ENCODE peak calls at places on chromosomes 13 and 19, in nine cellular contexts. V is GM23248, Q is keratinocyte, B is endothelial cell of umbilical vein, J is A673, D is PC-3, U is hepatocyte, R is HCT116, Y is GM23338. P is an unnamed sample.
A peak's percentile ranks its signal among the peaks of the same experiment; 100 is the strongest.

GRCh38 chr13:114315074-114315785 is 927 bp downstream of the CHAMP1 start:
- DNase-seq in Y (no peak), U (no peak), R (no peak), Q (no peak), J (no peak), D (no peak), V (no peak), B (peak; percentile 9), P (no peak)

GRCh38 chr13:110637747-110638146 is 22.4 kb downstream of the NAXD start:
- DNase-seq in Y (no peak), D (no peak), V (no peak), U (no peak), B (no peak), Q (no peak), J (no peak), R (no peak), P (no peak)

GRCh38 chr13:109976206-109976997 is 190.0 kb upstream of the IRS2 start:
- DNase-seq in J (no peak), U (no peak), R (no peak), B (no peak), Q (no peak), Y (no peak), V (no peak), D (no peak), P (no peak)

GRCh38 chr19:42555317-42555716 is 27.0 kb upstream of the CEACAM1 start:
- DNase-seq in J (no peak), Y (peak; percentile 52), V (no peak), Q (no peak), B (no peak), U (no peak), R (no peak), D (no peak), P (no peak)

GRCh38 chr13:76872686-76873085 is 13.5 kb downstream of the KCTD12 start:
- DNase-seq in U (no peak), R (no peak), Q (no peak), J (no peak), V (no peak), Y (no peak), D (no peak), B (no peak), P (no peak)

GRCh38 chr19:10936661-10937084 is 8.1 kb downstream of the TIMM29 start:
- DNase-seq in J (peak; percentile 89), V (peak; percentile 90), U (peak; percentile 91), Y (peak; percentile 96), D (peak; percentile 94), B (peak; percentile 86), R (peak; percentile 74), Q (no peak), P (peak; percentile 75)

GRCh38 chr19:13012690-13013608 is 17.7 kb downstream of the NFIX start:
- DNase-seq in Q (no peak), D (peak; percentile 78), U (peak; percentile 63), J (peak; percentile 39), B (peak; percentile 11), R (no peak), V (peak; percentile 92), Y (peak; percentile 68), P (peak; percentile 79)

GRCh38 chr19:54245936-54246335 is 3.3 kb upstream of the LILRA6 start:
- DNase-seq in Y (no peak), J (no peak), V (no peak), R (no peak), U (no peak), D (no peak), Q (no peak), B (no peak), P (no peak)

GRCh38 chr13:37741536-37741935 is 128.0 kb downstream of the TRPC4 start:
- DNase-seq in D (no peak), Y (no peak), V (peak; percentile 71), J (no peak), R (no peak), U (no peak), Q (no peak), B (no peak), P (no peak)

DNA sequence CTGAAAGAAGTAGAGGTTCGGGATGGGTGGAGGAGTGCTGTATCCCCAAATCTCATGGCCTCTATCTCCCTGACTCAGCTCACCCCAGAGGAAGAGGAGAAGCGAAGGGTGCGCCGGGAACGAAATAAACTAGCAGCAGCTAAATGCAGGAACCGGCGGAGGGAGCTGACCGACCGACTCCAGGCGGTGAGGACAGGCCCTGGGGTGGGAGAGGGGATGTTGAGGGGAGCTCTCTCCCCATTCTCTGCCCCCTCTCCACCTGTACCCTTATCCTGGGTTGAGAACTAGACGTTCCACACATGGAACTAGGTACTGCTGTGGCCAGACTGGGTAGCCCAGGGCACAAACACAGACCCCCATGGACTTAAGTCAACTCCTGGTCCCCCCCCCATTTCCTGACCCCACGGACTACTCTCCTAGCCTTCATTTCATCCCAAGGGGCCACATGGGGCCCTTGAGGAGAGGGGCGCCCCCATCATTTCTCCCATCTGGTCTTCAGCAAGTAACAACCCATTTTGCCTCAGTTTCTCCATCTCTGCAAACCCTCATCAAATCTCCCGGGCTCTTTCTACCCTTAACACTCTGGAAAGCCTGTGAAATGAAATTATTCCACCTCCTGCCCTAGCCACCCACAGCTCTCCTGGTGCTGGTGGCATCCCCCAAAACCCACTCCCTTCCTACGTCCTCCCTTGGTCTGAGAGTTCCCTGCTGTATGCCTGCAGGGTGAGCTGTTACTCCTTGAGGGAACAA is 3.5 kb downstream of the FOSB start:
- DNase-seq in Y (no peak), Q (no peak), V (peak; percentile 31), B (no peak), D (no peak), R (no peak), J (no peak), U (peak; percentile 14), P (no peak)
- TF ChIP-seq EZH2 in Y (no peak), Q (no peak), V (no peak), B (no peak), D (no peak), R (no peak), J (no peak), U (no peak), P (no peak)

GRCh38 chr19:15315101-15315500 is 17.2 kb downstream of the BRD4 start:
- DNase-seq in Q (peak; percentile 52), Y (no peak), D (peak; percentile 74), R (no peak), J (no peak), U (no peak), B (no peak), V (no peak), P (no peak)
- H3K4me1 ChIP-seq in Q (peaks cover 31% of the 10 kb centered on the region), Y (peaks cover 34% of the 10 kb centered on the region), D (peaks cover 27% of the 10 kb centered on the region), R (no peaks in the 10 kb centered on the region), J (peaks cover 28% of the 10 kb centered on the region), U (peaks cover 28% of the 10 kb centered on the region), B (peaks cover 2% of the 10 kb centered on the region), V (peaks cover 41% of the 10 kb centered on the region), P (peaks cover 30% of the 10 kb centered on the region)

DNA sequence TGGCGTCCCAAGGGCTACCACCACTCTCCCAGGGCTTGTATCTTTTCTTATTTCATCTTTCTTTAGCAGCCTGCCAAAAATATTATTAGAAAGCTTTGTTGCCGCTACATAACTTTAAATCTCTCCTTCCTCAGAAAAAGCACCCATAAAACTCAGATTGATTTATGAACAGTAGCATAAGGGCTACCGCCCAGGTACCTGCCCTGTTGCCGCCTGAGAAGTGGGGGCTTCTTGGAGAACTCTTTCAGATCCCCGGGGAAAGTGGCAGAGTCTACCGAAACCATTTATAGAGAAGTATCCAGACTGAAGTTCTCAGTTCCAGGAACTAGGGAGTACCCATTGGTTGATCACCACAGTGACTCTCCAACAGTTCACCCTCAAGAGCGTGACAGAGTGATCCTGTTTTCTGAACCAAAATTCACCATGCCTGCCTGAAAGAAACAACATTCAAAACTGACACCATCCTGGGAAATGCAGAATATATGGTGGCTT is 697 bp upstream of the N4BP2L1 start:
- DNase-seq in Q (no peak), Y (no peak), J (no peak), B (no peak), D (no peak), R (no peak), U (no peak), V (peak; percentile 22), P (no peak)
- H3K27ac ChIP-seq in Q (no peak overlapping the region), Y (no peak overlapping the region), J (no peak overlapping the region), B (no peak overlapping the region), D (no peak overlapping the region), R (no peak overlapping the region), U (peak overlapping the region; percentile 88), V (no peak overlapping the region), P (no peak overlapping the region)

GRCh38 chr13:106532111-106532929 is 3.1 kb downstream of the EFNB2 start:
- DNase-seq in V (peak; percentile 8), Y (no peak), Q (no peak), U (peak; percentile 31), J (no peak), B (peak; percentile 65), D (peak; percentile 41), R (no peak), P (peak; percentile 56)

GRCh38 chr13:106533101-106533939 is 2.1 kb downstream of the EFNB2 start:
- DNase-seq in Q (no peak), R (no peak), U (peak; percentile 95), B (peak; percentile 81), V (peak; percentile 85), Y (peak; percentile 88), D (peak; percentile 78), J (peak; percentile 13), P (peak; percentile 81)

GRCh38 chr13:106534844-106535551 is 464 bp downstream of the EFNB2 start:
- DNase-seq in D (peak; percentile 13), Q (no peak), J (peak; percentile 16), R (no peak), V (peak; percentile 24), B (peak; percentile 31), U (peak; percentile 49), Y (peak; percentile 35), P (peak; percentile 42)

GRCh38 chr13:106535552-106536243 is at the start of gene EFNB2:
- DNase-seq in J (peak; percentile 93), Y (peak; percentile 91), U (peak; percentile 98), V (peak; percentile 92), Q (no peak), R (peak; percentile 85), D (peak; percentile 94), B (peak; percentile 93), P (peak; percentile 90)

DNA sequence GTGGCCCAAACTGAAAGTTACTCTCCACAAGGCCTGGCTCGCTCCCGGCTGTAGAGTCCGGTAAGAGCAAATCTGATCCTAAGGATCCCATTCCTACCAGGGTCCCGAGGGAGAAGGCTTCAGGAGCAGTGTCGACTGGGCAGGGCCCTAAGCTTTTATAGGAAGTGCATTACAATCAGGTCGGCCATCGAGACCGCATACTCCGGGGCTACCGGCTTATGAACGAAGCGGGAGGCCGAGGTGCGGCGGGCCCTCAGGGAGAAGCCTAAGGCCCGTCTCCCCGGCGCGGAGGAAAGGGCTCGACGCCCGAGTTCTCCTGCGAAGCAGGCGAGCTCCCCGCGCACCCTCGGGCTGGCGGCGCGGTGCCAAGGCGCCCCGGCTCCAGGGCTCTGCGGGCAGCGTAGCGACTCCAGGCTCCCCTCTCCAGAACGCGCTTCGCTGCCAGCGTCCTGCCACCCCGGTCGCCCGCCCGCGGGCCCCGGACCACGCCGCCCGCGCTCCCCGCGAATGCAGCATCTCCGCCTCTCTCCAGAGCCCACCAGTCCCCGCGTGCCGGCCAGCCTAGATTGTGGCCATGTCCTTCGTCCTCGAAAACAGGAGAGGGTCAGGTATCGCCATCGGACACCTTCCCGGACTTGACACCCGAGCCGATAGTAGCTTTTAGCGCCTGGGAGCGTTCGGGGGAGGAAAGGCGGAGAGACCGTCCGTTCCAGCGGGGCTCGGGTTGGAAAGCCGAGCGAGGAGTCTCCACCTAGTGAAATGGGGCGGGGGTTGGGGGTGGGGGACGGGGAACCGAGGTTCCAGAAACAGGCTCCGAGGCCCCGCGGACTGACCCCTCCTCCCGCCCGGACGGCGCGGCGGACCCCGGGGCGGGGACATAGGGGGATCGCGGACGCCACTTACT is 1.3 kb downstream of the EFNB2 start:
- DNase-seq in Y (peak; percentile 56), Q (no peak), V (peak; percentile 53), B (peak; percentile 67), D (peak; percentile 56), R (no peak), J (no peak), U (peak; percentile 64), P (peak; percentile 83)
- TF ChIP-seq EZH2 in Y (no peak), Q (no peak), V (no peak), B (no peak), D (no peak), R (no peak), J (peak; percentile 93), U (no peak), P (no peak)